ENCODE peak calls at places on chromosomes 2 and 18, in ten cellular contexts. One of them, this sample, is unnamed.

GRCh38 chr2:136281281-136282117 is 163.6 kb upstream of the CXCR4 start:
- DNase-seq in body of pancreas: no peak
- DNase-seq in A549: no peak
- DNase-seq in heart left ventricle: no peak
- DNase-seq in GM12891: no peak
- DNase-seq in right lobe of liver: no peak
- DNase-seq in stomach: no peak
- DNase-seq in sigmoid colon: no peak
- DNase-seq in uterus: no peak
- DNase-seq in HepG2: no peak
- DNase-seq in this sample: no peak

GRCh38 chr2:3585239-3586109 is 9.4 kb upstream of the COLEC11 start:
- DNase-seq in body of pancreas: peak
- DNase-seq in A549: peak
- DNase-seq in heart left ventricle: peak
- DNase-seq in GM12891: no peak
- DNase-seq in right lobe of liver: peak
- DNase-seq in stomach: peak
- DNase-seq in sigmoid colon: peak
- DNase-seq in uterus: peak
- DNase-seq in HepG2: peak
- DNase-seq in this sample: peak

GRCh38 chr2:119005081-119005480 is 63.1 kb downstream of the MARCO start:
- DNase-seq in body of pancreas: no peak
- DNase-seq in A549: no peak
- DNase-seq in heart left ventricle: no peak
- DNase-seq in GM12891: no peak
- DNase-seq in right lobe of liver: no peak
- DNase-seq in stomach: no peak
- DNase-seq in sigmoid colon: no peak
- DNase-seq in uterus: no peak
- DNase-seq in HepG2: no peak
- DNase-seq in this sample: peak

GRCh38 chr2:162731917-162732804 is 106.4 kb downstream of the KCNH7 start:
- DNase-seq in body of pancreas: no peak
- DNase-seq in A549: no peak
- DNase-seq in heart left ventricle: no peak
- DNase-seq in GM12891: peak
- DNase-seq in right lobe of liver: no peak
- DNase-seq in stomach: no peak
- DNase-seq in sigmoid colon: no peak
- DNase-seq in uterus: no peak
- DNase-seq in HepG2: no peak
- DNase-seq in this sample: no peak

GRCh38 chr2:140711867-140712266 is 1418.9 kb downstream of the LRP1B start:
- DNase-seq in body of pancreas: no peak
- DNase-seq in A549: no peak
- DNase-seq in heart left ventricle: no peak
- DNase-seq in GM12891: no peak
- DNase-seq in right lobe of liver: no peak
- DNase-seq in stomach: no peak
- DNase-seq in sigmoid colon: no peak
- DNase-seq in uterus: no peak
- DNase-seq in HepG2: no peak
- DNase-seq in this sample: no peak

GRCh38 chr2:234469251-234469845 is 27.5 kb downstream of the ARL4C start:
- DNase-seq in body of pancreas: no peak
- DNase-seq in A549: no peak
- DNase-seq in heart left ventricle: no peak
- DNase-seq in GM12891: no peak
- DNase-seq in right lobe of liver: no peak
- DNase-seq in stomach: no peak
- DNase-seq in sigmoid colon: no peak
- DNase-seq in uterus: no peak
- DNase-seq in HepG2: no peak
- DNase-seq in this sample: no peak

GRCh38 chr2:6496376-6496775 is 369.3 kb downstream of the CMPK2 start:
- DNase-seq in body of pancreas: no peak
- DNase-seq in A549: no peak
- DNase-seq in heart left ventricle: no peak
- DNase-seq in GM12891: no peak
- DNase-seq in right lobe of liver: no peak
- DNase-seq in stomach: no peak
- DNase-seq in sigmoid colon: no peak
- DNase-seq in uterus: no peak
- DNase-seq in HepG2: no peak
- DNase-seq in this sample: no peak

GRCh38 chr2:157404363-157404762 is 39.5 kb downstream of the CYTIP start:
- DNase-seq in body of pancreas: no peak
- DNase-seq in A549: no peak
- DNase-seq in heart left ventricle: no peak
- DNase-seq in GM12891: peak
- DNase-seq in right lobe of liver: no peak
- DNase-seq in stomach: no peak
- DNase-seq in sigmoid colon: no peak
- DNase-seq in uterus: no peak
- DNase-seq in HepG2: no peak
- DNase-seq in this sample: no peak

GRCh38 chr2:75021672-75022071 is 63.2 kb downstream of the POLE4 start:
- DNase-seq in body of pancreas: no peak
- DNase-seq in A549: no peak
- DNase-seq in heart left ventricle: no peak
- DNase-seq in GM12891: no peak
- DNase-seq in right lobe of liver: no peak
- DNase-seq in stomach: no peak
- DNase-seq in sigmoid colon: no peak
- DNase-seq in uterus: no peak
- DNase-seq in HepG2: peak
- DNase-seq in this sample: no peak

GRCh38 chr2:106269591-106270291 is 75.6 kb upstream of the UXS1 start:
- DNase-seq in body of pancreas: peak
- DNase-seq in A549: peak
- DNase-seq in heart left ventricle: peak
- DNase-seq in GM12891: peak
- DNase-seq in right lobe of liver: peak
- DNase-seq in stomach: peak
- DNase-seq in sigmoid colon: no peak
- DNase-seq in uterus: no peak
- DNase-seq in HepG2: no peak
- DNase-seq in this sample: no peak

GRCh38 chr2:65546406-65546805 is 114.0 kb upstream of the SPRED2 start:
- DNase-seq in body of pancreas: no peak
- DNase-seq in A549: no peak
- DNase-seq in heart left ventricle: no peak
- DNase-seq in GM12891: no peak
- DNase-seq in right lobe of liver: no peak
- DNase-seq in stomach: no peak
- DNase-seq in sigmoid colon: no peak
- DNase-seq in uterus: no peak
- DNase-seq in HepG2: no peak
- DNase-seq in this sample: no peak

GRCh38 chr18:34734048-34734447 is 23.9 kb downstream of the DTNA start:
- DNase-seq in body of pancreas: no peak
- DNase-seq in A549: no peak
- DNase-seq in heart left ventricle: no peak
- DNase-seq in GM12891: no peak
- DNase-seq in right lobe of liver: no peak
- DNase-seq in stomach: no peak
- DNase-seq in sigmoid colon: no peak
- DNase-seq in uterus: no peak
- DNase-seq in HepG2: peak
- DNase-seq in this sample: no peak

GRCh38 chr2:159229476-159230144 is 56.9 kb downstream of the WDSUB1 start:
- DNase-seq in body of pancreas: no peak
- DNase-seq in A549: no peak
- DNase-seq in heart left ventricle: no peak
- DNase-seq in GM12891: no peak
- DNase-seq in right lobe of liver: no peak
- DNase-seq in stomach: no peak
- DNase-seq in sigmoid colon: no peak
- DNase-seq in uterus: no peak
- DNase-seq in HepG2: no peak
- DNase-seq in this sample: peak

GRCh38 chr18:26468931-26469340 is 79.4 kb downstream of the KCTD1 start:
- DNase-seq in body of pancreas: peak
- DNase-seq in A549: peak
- DNase-seq in heart left ventricle: no peak
- DNase-seq in GM12891: peak
- DNase-seq in right lobe of liver: no peak
- DNase-seq in stomach: no peak
- DNase-seq in sigmoid colon: no peak
- DNase-seq in uterus: no peak
- DNase-seq in HepG2: peak
- DNase-seq in this sample: no peak

GRCh38 chr2:101328474-101329007 is 20.0 kb upstream of the RNF149 start:
- DNase-seq in body of pancreas: no peak
- DNase-seq in A549: no peak
- DNase-seq in heart left ventricle: no peak
- DNase-seq in GM12891: no peak
- DNase-seq in right lobe of liver: no peak
- DNase-seq in stomach: no peak
- DNase-seq in sigmoid colon: no peak
- DNase-seq in uterus: no peak
- DNase-seq in HepG2: no peak
- DNase-seq in this sample: no peak

GRCh38 chr18:7537145-7537544 is 30.0 kb upstream of the PTPRM start:
- DNase-seq in body of pancreas: no peak
- DNase-seq in A549: no peak
- DNase-seq in heart left ventricle: no peak
- DNase-seq in GM12891: no peak
- DNase-seq in right lobe of liver: no peak
- DNase-seq in stomach: no peak
- DNase-seq in sigmoid colon: no peak
- DNase-seq in uterus: no peak
- DNase-seq in HepG2: no peak
- DNase-seq in this sample: no peak

GRCh38 chr2:27033253-27033852 is 588 bp downstream of the TMEM214 start:
- DNase-seq in body of pancreas: no peak
- DNase-seq in A549: no peak
- DNase-seq in heart left ventricle: no peak
- DNase-seq in GM12891: no peak
- DNase-seq in right lobe of liver: no peak
- DNase-seq in stomach: no peak
- DNase-seq in sigmoid colon: no peak
- DNase-seq in uterus: no peak
- DNase-seq in HepG2: no peak
- DNase-seq in this sample: no peak

GRCh38 chr2:149170156-149170555 is 131.7 kb downstream of the LYPD6B start:
- DNase-seq in body of pancreas: no peak
- DNase-seq in A549: no peak
- DNase-seq in heart left ventricle: no peak
- DNase-seq in GM12891: no peak
- DNase-seq in right lobe of liver: no peak
- DNase-seq in stomach: no peak
- DNase-seq in sigmoid colon: no peak
- DNase-seq in uterus: no peak
- DNase-seq in HepG2: no peak
- DNase-seq in this sample: no peak

GRCh38 chr18:59148192-59148591 is 8.5 kb downstream of the SEC11C start:
- DNase-seq in body of pancreas: peak
- DNase-seq in A549: no peak
- DNase-seq in heart left ventricle: no peak
- DNase-seq in GM12891: no peak
- DNase-seq in right lobe of liver: no peak
- DNase-seq in stomach: peak
- DNase-seq in sigmoid colon: no peak
- DNase-seq in uterus: no peak
- DNase-seq in HepG2: no peak
- DNase-seq in this sample: no peak

GRCh38 chr2:180980185-180980942 is at the start of gene UBE2E3:
- DNase-seq in body of pancreas: peak
- DNase-seq in A549: peak
- DNase-seq in heart left ventricle: peak
- DNase-seq in GM12891: peak
- DNase-seq in right lobe of liver: peak
- DNase-seq in stomach: peak
- DNase-seq in sigmoid colon: peak
- DNase-seq in uterus: peak
- DNase-seq in HepG2: peak
- DNase-seq in this sample: peak
- TF ChIP-seq POLR2A in body of pancreas: peak
- TF ChIP-seq POLR2A in A549: peak
- TF ChIP-seq POLR2A in heart left ventricle: peak
- TF ChIP-seq POLR2A in GM12891: peak
- TF ChIP-seq POLR2A in right lobe of liver: peak
- TF ChIP-seq POLR2A in stomach: no peak
- TF ChIP-seq POLR2A in sigmoid colon: no peak
- TF ChIP-seq POLR2A in uterus: peak
- TF ChIP-seq POLR2A in HepG2: peak
- TF ChIP-seq POLR2A in this sample: no peak

GRCh38 chr18:79393626-79394401 is 1.9 kb upstream of the NFATC1 start:
- DNase-seq in body of pancreas: peak
- DNase-seq in A549: peak
- DNase-seq in heart left ventricle: peak
- DNase-seq in GM12891: no peak
- DNase-seq in right lobe of liver: peak
- DNase-seq in stomach: peak
- DNase-seq in sigmoid colon: peak
- DNase-seq in uterus: peak
- DNase-seq in HepG2: peak
- DNase-seq in this sample: peak
- TF ChIP-seq POLR2A in body of pancreas: peak
- TF ChIP-seq POLR2A in A549: no peak
- TF ChIP-seq POLR2A in heart left ventricle: peak
- TF ChIP-seq POLR2A in GM12891: no peak
- TF ChIP-seq POLR2A in right lobe of liver: no peak
- TF ChIP-seq POLR2A in stomach: no peak
- TF ChIP-seq POLR2A in sigmoid colon: no peak
- TF ChIP-seq POLR2A in uterus: peak
- TF ChIP-seq POLR2A in HepG2: no peak
- TF ChIP-seq POLR2A in this sample: no peak

DNA sequence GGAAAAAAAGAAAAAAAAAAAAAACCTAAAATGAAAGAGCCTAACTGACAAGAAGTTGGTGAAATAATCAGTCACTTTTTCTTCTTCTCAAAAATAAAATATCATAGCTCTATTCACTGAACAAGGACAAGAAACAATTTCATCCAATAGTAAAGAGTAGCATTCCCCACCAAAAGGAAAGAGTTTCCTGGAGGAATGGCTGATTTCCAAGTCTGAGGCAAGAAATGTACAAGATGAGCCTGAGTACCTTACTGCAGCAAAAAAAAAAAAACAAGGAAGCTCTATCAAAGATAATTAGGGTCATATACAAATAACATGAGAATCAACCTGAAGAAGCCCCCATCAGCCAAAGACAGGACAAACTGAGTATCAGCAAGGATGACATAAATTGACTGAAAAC is 11.5 kb downstream of the ROCK1 start:
- DNase-seq in body of pancreas: no peak
- DNase-seq in A549: no peak
- DNase-seq in heart left ventricle: no peak
- DNase-seq in GM12891: no peak
- DNase-seq in right lobe of liver: no peak
- DNase-seq in stomach: no peak
- DNase-seq in sigmoid colon: no peak
- DNase-seq in uterus: no peak
- DNase-seq in HepG2: no peak
- DNase-seq in this sample: no peak
- TF ChIP-seq POLR2A in body of pancreas: no peak
- TF ChIP-seq POLR2A in A549: no peak
- TF ChIP-seq POLR2A in heart left ventricle: no peak
- TF ChIP-seq POLR2A in GM12891: no peak
- TF ChIP-seq POLR2A in right lobe of liver: no peak
- TF ChIP-seq POLR2A in stomach: no peak
- TF ChIP-seq POLR2A in sigmoid colon: no peak
- TF ChIP-seq POLR2A in uterus: no peak
- TF ChIP-seq POLR2A in HepG2: no peak
- TF ChIP-seq POLR2A in this sample: no peak

GRCh38 chr2:25877431-25878360 is 591 bp downstream of the ASXL2 start:
- DNase-seq in body of pancreas: peak
- DNase-seq in A549: peak
- DNase-seq in heart left ventricle: peak
- DNase-seq in GM12891: peak
- DNase-seq in right lobe of liver: peak
- DNase-seq in stomach: peak
- DNase-seq in sigmoid colon: peak
- DNase-seq in uterus: peak
- DNase-seq in HepG2: peak
- DNase-seq in this sample: peak
- TF ChIP-seq POLR2A in body of pancreas: no peak
- TF ChIP-seq POLR2A in A549: peak
- TF ChIP-seq POLR2A in heart left ventricle: no peak
- TF ChIP-seq POLR2A in GM12891: no peak
- TF ChIP-seq POLR2A in right lobe of liver: no peak
- TF ChIP-seq POLR2A in stomach: no peak
- TF ChIP-seq POLR2A in sigmoid colon: no peak
- TF ChIP-seq POLR2A in uterus: no peak
- TF ChIP-seq POLR2A in HepG2: peak
- TF ChIP-seq POLR2A in this sample: no peak

This sample was measured in lower leg skin.